ENCODE peak calls at places on chromosome X, in five cellular contexts. O, N, V, Q and U are unnamed samples. For H3K4me1, the result is how much of the 10 kb centered on the place peaks cover.

GRCh38 chrX:97672138-97672537 is 788.4 kb downstream of the RPA4 start:
- DNase-seq in O (no peak), N (no peak), V (no peak), Q (no peak), U (no peak)

GRCh38 chrX:114344756-114345155 is 239.1 kb upstream of the HTR2C start:
- DNase-seq in O (peak), N (peak), V (peak), Q (peak), U (peak)

GRCh38 chrX:83508006-83508405 is at the start of gene POU3F4:
- DNase-seq in O (no peak), N (peak), V (no peak), Q (no peak), U (no peak)

GRCh38 chrX:119758682-119759332 is 419 bp downstream of the SOWAHD start:
- DNase-seq in O (no peak), N (no peak), V (peak), Q (peak), U (no peak)

GRCh38 chrX:18889982-18890381 is 93.9 kb downstream of the PHKA2 start:
- DNase-seq in O (no peak), N (no peak), V (no peak), Q (no peak), U (no peak)

GRCh38 chrX:94045724-94046123 is 371.7 kb downstream of the FAM133A start:
- DNase-seq in O (no peak), N (no peak), V (no peak), Q (no peak), U (no peak)

GRCh38 chrX:132710756-132711155 is 221.9 kb upstream of the MBNL3 start:
- DNase-seq in O (no peak), N (no peak), V (peak), Q (no peak), U (no peak)

GRCh38 chrX:133294126-133294525 is 76.0 kb upstream of the TFDP3 start:
- DNase-seq in O (no peak), N (peak), V (no peak), Q (no peak), U (no peak)

GRCh38 chrX:49264460-49264859 is at the start of gene FOXP3:
- DNase-seq in O (no peak), N (no peak), V (no peak), Q (no peak), U (no peak)

GRCh38 chrX:145292208-145292607 is 44.9 kb downstream of the SPANXN1 start:
- DNase-seq in O (peak), N (no peak), V (no peak), Q (no peak), U (no peak)

GRCh38 chrX:9873360-9873759 is 87.1 kb downstream of the SHROOM2 start:
- DNase-seq in O (no peak), N (no peak), V (no peak), Q (no peak), U (no peak)

GRCh38 chrX:63330681-63331080 is 20.5 kb downstream of the SPIN4 start:
- DNase-seq in O (peak), N (no peak), V (no peak), Q (no peak), U (peak)

GRCh38 chrX:72011734-72012133 is 101.1 kb downstream of the NHSL2 start:
- DNase-seq in O (no peak), N (no peak), V (no peak), Q (no peak), U (no peak)

GRCh38 chrX:96693407-96693806 is 8.8 kb downstream of the DIAPH2 start:
- DNase-seq in O (no peak), N (no peak), V (no peak), Q (no peak), U (no peak)

GRCh38 chrX:68894142-68894512 is 65.3 kb downstream of the EFNB1 start:
- DNase-seq in O (no peak), N (no peak), V (no peak), Q (no peak), U (no peak)

GRCh38 chrX:53831662-53832635 is 145.4 kb upstream of the HUWE1 start:
- DNase-seq in O (peak), N (peak), V (peak), Q (peak), U (no peak)

GRCh38 chrX:77426811-77427210 is 20.4 kb upstream of the FGF16 start:
- DNase-seq in O (peak), N (peak), V (no peak), Q (no peak), U (no peak)

GRCh38 chrX:68186552-68187262 is 246.6 kb downstream of the OPHN1 start:
- DNase-seq in O (peak), N (no peak), V (no peak), Q (no peak), U (no peak)

GRCh38 chrX:13014111-13015094 is 30.0 kb downstream of the FAM9C start:
- DNase-seq in O (no peak), N (no peak), V (no peak), Q (no peak), U (no peak)

GRCh38 chrX:2513120-2513664 is 12.4 kb upstream of the DHRSX start:
- DNase-seq in O (no peak), N (no peak), V (no peak), Q (no peak), U (no peak)

GRCh38 chrX:100643943-100644587 is at the start of gene SRPX2:
- DNase-seq in O (peak), N (peak), V (no peak), Q (peak), U (peak)

GRCh38 chrX:12301288-12301687 is 163.0 kb downstream of the FRMPD4 start:
- DNase-seq in O (no peak), N (no peak), V (no peak), Q (no peak), U (no peak)

GRCh38 chrX:115989686-115990085 is 180.9 kb upstream of the AGTR2 start:
- DNase-seq in O (no peak), N (no peak), V (no peak), Q (no peak), U (no peak)

GRCh38 chrX:117713411-117713810 is 403.2 kb downstream of the KLHL13 start:
- DNase-seq in O (no peak), N (no peak), V (no peak), Q (peak), U (no peak)

GRCh38 chrX:53440631-53441517 is 6.7 kb upstream of the HSD17B10 start:
- DNase-seq in O (peak), N (peak), V (no peak), Q (peak), U (no peak)

GRCh38 chrX:36974896-36975295 is 33.3 kb upstream of the FAM47C start:
- DNase-seq in O (no peak), N (no peak), V (no peak), Q (no peak), U (no peak)

GRCh38 chrX:47218920-47219815 is 687 bp downstream of the CDK16 start:
- DNase-seq in O (no peak), N (no peak), V (peak), Q (peak), U (no peak)

GRCh38 chrX:40097101-40097491 is 662 bp downstream of the BCOR start:
- DNase-seq in O (no peak), N (no peak), V (no peak), Q (no peak), U (no peak)

GRCh38 chrX:40095588-40096394 is 2.0 kb downstream of the BCOR start:
- DNase-seq in O (peak), N (no peak), V (peak), Q (peak), U (no peak)

GRCh38 chrX:40094900-40095587 is 2.7 kb downstream of the BCOR start:
- DNase-seq in O (peak), N (no peak), V (no peak), Q (no peak), U (no peak)

GRCh38 chrX:40097492-40098263 is at the start of gene BCOR:
- DNase-seq in O (peak), N (no peak), V (peak), Q (peak), U (no peak)

GRCh38 chrX:40096395-40097091 is 1.2 kb downstream of the BCOR start:
- DNase-seq in O (peak), N (no peak), V (peak), Q (peak), U (no peak)
- H3K4me1 ChIP-seq in O (under half), N (under half), V (under half), Q (half or more), U (under half)

DNA sequence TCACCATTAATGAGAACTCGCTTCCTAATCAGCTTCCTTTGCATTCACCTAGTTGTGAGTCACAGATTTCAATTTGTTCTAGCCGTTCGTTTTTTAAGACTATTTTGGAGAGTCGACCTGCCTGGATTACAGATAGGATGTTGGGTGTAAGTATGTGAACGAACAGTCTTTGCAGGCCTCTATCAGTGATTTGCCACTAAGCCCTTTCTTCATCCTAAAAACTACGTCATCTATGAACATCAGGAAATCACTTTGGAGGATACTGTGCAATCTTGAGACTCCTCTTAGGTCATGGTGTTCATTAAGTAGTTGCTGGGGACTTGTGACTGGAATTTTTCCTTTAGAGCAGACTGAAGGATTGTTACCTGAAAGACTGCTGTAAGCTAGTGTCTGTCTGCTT is 1.1 kb downstream of the POLA1 start:
- DNase-seq in O (no peak), N (no peak), V (no peak), Q (no peak), U (no peak)
- H3K4me3 ChIP-seq in O (peak), N (peak), V (peak), Q (peak), U (peak)

GRCh38 chrX:55796496-55796895 is 78.9 kb downstream of the RRAGB start:
- DNase-seq in O (peak), N (no peak), V (no peak), Q (no peak), U (no peak)
- TF ChIP-seq EZH2 in O (no peak), N (no peak), V (no peak), Q (no peak), U (no peak)

DNA sequence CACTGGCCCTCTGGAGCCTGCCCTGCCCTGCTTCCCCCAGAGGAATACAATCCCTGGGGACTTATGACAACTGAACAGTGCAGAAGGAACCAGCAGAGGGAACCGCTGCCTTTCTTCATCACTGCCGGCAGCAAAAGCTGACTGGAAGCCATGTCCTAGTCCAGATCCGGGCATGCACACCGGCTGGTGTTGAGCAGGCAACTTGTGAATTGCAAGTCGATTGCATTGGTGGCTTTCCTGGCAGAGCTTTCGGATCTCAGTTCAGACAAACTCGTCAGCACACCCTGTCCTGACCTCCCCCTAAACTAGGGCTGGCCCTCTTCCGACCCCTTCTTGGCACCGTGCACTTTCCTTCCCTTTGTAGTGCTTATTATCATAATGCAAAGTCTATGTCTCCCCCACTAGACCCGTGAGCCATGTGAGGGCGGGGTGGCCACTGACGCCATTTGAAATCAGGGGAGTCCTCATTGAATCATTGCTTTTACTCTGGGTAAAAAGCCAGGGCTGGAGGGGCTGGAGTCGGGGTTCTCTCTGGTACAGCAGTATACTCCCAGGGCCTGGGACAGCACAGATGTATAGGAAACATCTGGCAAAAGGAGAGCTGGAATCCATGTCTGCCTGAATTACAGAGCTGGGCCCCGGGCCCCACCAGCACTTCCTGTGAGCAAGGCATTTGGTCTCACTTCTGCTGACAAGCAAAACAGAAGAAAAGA is 1.8 kb downstream of the ARHGAP4 start:
- DNase-seq in O (peak), N (no peak), V (peak), Q (no peak), U (no peak)
- H3K4me1 ChIP-seq in O (under half), N (under half), V (under half), Q (under half), U (under half)

GRCh38 chrX:101799387-101799786 is 132.4 kb downstream of the ZMAT1 start:
- DNase-seq in O (peak), N (peak), V (peak), Q (peak), U (peak)
- H3K4me3 ChIP-seq in O (peak), N (no peak), V (peak), Q (no peak), U (no peak)